ENCODE peak calls at places on chromosomes 11 and 22, in five cellular contexts. Y is K562, X is WTC11, F is HepG2, C is GM12878. T is an unnamed sample.
A peak's percentile ranks its signal among the peaks of the same experiment; 100 is the strongest.

GRCh38 chr11:859394-860131 is 16.9 kb downstream of the TSPAN4 start:
- DNase-seq in F (no peak), C (no peak), Y (peak; percentile 70), X (no peak), T (peak; percentile 65)

GRCh38 chr11:9982796-9983579 is 311.0 kb downstream of the SBF2 start:
- DNase-seq in C (no peak), F (peak; percentile 71), X (peak; percentile 48), Y (peak; percentile 25), T (peak; percentile 97)

GRCh38 chr11:96238563-96239166 is 104.3 kb downstream of the MAML2 start:
- DNase-seq in X (no peak), Y (no peak), C (no peak), F (no peak), T (no peak)

GRCh38 chr11:8831861-8832260 is 79.1 kb upstream of the AKIP1 start:
- DNase-seq in C (no peak), Y (no peak), F (no peak), X (no peak), T (no peak)

GRCh38 chr11:37503411-37504065 is 905.5 kb upstream of the RAG2 start:
- DNase-seq in X (no peak), C (no peak), Y (no peak), F (no peak), T (no peak)

GRCh38 chr11:47356998-47357329 is 4.5 kb upstream of the MYBPC3 start:
- DNase-seq in F (no peak), Y (no peak), C (no peak), X (no peak), T (no peak)

GRCh38 chr11:74826901-74827300 is 78.3 kb downstream of the RNF169 start:
- DNase-seq in X (no peak), Y (no peak), F (no peak), C (no peak), T (peak; percentile 26)

GRCh38 chr22:24937114-24937513 is 9.4 kb downstream of the LHFPL7 start:
- DNase-seq in F (peak; percentile 24), C (no peak), Y (no peak), X (peak; percentile 23), T (peak; percentile 45)

GRCh38 chr11:122202161-122202950 is 86.3 kb upstream of the BLID start:
- DNase-seq in Y (no peak), C (no peak), X (peak; percentile 12), F (peak; percentile 6), T (peak; percentile 60)

GRCh38 chr11:11372461-11372860 is 19.4 kb upstream of the CSNK2A3 start:
- DNase-seq in Y (no peak), F (no peak), X (no peak), C (no peak), T (no peak)

GRCh38 chr22:48572951-48573350 is 1254.7 kb downstream of the BRD1 start:
- DNase-seq in F (no peak), C (no peak), Y (no peak), X (no peak), T (no peak)

GRCh38 chr22:33971561-33971961 is 51.3 kb upstream of the LARGE1 start:
- DNase-seq in C (no peak), Y (no peak), X (no peak), F (peak; percentile 22), T (no peak)

DNA sequence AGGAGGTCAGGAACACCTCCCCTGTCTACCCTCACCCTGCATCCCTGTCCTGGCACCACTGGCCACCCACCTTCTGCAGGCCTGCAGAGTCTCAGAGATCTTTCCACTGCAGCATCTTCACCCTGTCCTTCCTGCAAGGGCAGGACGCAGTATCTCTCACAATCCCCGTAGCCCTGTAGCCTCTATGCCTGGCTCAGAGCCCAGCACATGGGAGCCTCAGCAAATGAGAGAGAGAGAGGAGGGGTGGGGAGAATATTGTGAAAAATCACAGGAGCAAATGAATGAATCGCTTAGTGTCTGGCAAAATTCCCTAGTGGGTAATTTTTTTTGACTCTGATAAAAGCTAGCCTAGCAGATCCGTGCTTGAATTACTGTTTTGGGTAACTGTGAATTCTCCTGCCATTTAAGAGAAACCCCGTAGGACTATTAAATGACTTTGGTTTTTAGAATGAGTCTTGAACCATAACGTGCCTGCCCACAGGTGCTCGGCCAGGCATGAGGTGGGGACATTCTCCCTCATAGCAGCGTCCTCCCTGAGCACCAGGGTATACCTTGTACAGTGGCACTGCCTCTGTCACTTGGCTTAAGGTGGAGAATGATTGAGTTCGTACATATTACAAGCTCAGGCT is 91.5 kb downstream of the MORC2 start:
- DNase-seq in F (no peak), Y (no peak), X (no peak), C (no peak), T (no peak)
- TF ChIP-seq ESRRA in F (no peak), Y (no peak), X (no peak), C (no peak), T (no peak)

GRCh38 chr11:17932472-17932871 is 80.4 kb downstream of the SERGEF start:
- DNase-seq in F (no peak), C (no peak), X (peak; percentile 18), Y (no peak), T (no peak)
- TF ChIP-seq CTCF in F (no peak), C (no peak), X (no peak), Y (no peak), T (peak; percentile 8)

GRCh38 chr11:68106165-68106940 is 14.8 kb downstream of the CHKA start:
- DNase-seq in C (no peak), F (peak; percentile 61), X (no peak), Y (no peak), T (no peak)

GRCh38 chr11:68107689-68108088 is 13.5 kb downstream of the CHKA start:
- DNase-seq in X (no peak), F (peak; percentile 59), C (no peak), Y (no peak), T (no peak)
- TF ChIP-seq ESRRA in X (no peak), F (no peak), C (no peak), Y (no peak), T (no peak)

GRCh38 chr11:65432686-65433582 is 10.3 kb downstream of the NEAT1 start:
- DNase-seq in Y (no peak), C (no peak), F (no peak), X (no peak), T (no peak)
- TF ChIP-seq CTCF in Y (peak; percentile 32), C (peak; percentile 33), F (peak; percentile 43), X (no peak), T (peak; percentile 52)

DNA sequence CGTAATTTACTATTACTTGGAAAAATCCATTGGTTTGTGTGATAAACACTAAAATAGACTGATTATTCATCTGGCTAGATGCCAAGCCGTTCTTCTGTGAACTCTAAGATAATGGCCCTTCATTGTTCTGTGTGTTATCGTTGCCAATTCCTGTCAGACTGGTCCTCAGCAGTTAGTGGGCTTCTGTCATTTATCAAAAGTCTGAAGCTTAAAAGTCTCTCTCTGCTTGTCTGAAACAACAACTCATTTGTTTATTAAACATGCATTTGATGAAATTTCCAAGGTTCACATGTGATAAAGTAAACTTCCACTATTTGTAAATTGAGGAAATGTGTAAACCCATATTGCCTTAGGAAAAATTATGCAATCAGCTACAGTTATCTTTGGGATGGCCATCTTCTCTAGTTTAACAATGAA is 21.1 kb upstream of the RDX start:
- DNase-seq in F (no peak), Y (peak; percentile 65), C (no peak), X (no peak), T (no peak)
- TF ChIP-seq ESRRA in F (no peak), Y (no peak), C (no peak), X (no peak), T (no peak)

DNA sequence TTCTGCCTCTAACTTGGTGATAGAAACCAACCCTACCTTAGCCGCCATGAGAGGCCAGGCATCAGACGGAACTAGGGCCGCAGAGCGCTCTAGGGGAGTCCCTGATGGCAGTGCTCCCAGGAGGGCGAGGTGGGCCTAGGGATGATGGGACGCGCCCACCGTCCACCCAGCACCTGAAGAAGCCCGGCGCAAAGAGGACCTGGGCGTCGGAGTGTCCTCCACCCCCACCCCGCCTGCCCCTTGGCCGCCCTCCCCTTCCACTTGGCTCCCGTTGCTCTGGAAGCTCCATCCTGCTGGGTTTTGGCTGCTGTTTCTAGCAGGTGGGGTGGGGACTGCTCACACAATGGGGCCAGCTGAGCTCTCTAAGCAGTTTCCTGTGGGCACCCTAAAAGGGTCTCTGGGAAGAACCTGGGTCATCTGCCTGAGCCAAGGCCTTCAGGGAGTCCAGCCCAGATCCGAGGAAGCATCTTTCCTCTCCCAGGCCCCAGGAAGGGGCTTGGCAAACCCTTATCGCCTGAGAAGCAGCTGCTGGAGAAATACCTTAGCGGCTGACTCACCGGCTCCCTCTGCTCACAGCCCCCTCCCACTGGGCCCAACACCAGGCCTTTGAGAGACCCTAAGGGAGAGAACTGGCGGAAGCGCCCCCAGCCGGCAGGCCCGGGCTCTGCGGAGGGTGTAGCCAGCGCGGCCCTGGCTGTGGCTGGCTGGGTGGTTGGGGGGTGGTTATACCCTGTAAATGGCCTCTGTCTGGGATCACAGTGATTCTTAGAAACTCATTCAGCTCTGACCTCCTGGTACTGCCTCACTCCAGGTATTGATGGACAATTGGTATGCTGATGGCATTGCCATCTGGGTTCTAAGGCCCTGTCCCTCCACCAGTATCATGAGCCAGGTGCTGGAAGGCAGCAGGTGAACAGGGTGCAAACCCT is 19.3 kb downstream of the CREB3L1 start:
- DNase-seq in Y (peak; percentile 96), X (peak; percentile 96), C (no peak), F (no peak), T (no peak)
- TF ChIP-seq CTCF in Y (peak; percentile 90), X (peak; percentile 54), C (peak; percentile 41), F (peak; percentile 54), T (no peak)

DNA sequence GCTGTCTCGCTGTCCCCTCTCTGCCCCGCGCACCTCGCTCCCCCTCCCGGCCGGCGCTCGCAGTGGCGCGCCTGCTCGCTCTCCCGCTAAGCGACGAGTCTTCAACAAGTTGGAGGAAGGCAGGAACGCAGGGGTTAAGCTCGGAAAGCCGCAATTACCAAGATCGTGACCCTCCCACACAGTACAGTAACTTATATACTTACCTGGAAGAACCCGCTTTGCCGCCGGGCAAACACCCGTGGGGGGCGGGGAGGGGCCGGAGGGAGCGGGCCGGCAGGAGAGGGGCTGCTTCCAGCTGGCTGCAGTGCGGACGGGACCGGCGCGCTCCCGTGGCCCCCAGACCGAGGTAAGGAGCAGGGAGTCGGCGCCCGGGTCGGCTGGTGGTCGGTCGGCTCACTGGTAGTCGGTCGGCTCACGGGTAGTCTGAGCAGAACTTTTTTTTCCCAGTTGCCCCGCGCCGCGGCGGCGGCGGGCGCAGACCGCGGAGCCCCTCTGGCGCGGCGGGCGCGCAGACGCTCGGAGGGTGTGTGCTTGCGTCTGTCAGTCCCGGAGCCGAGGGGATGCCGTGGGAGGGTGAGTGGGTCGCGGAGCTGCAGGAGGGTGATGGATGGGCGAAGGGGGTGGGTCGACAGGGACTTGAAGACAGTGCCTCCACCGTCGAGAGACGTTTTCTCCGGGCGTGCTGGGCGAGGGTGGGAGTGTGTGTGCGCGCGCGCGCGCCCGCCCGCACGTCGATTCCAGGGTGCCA is 101.2 kb upstream of the HSD17B12 start:
- DNase-seq in Y (peak; percentile 51), C (no peak), X (peak; percentile 74), F (no peak), T (peak; percentile 67)
- TF ChIP-seq ESRRA in Y (no peak), C (no peak), X (no peak), F (no peak), T (no peak)

GRCh38 chr11:79100093-79100704 is 340.6 kb downstream of the TENM4 start:
- DNase-seq in Y (peak; percentile 77), F (peak; percentile 45), X (peak; percentile 56), C (no peak), T (peak; percentile 81)
- TF ChIP-seq CTCF in Y (peak; percentile 78), F (peak; percentile 83), X (peak; percentile 70), C (peak; percentile 77), T (peak; percentile 74)

GRCh38 chr22:26289486-26290250 is 120.4 kb downstream of the SEZ6L start:
- DNase-seq in C (no peak), F (no peak), Y (no peak), X (no peak), T (no peak)
- TF ChIP-seq ESRRA in C (no peak), F (no peak), Y (no peak), X (no peak), T (no peak)